ENCODE peak calls at places on chromosome 9, in seven cellular contexts. One of them, this sample, is unnamed.

GRCh38 chr9:130870491-130871381 is 25.9 kb downstream of the QRFP start:
- DNase-seq in NCI-H1092 treated with DMSO at 0.1 percent for 48 hours: peak; percentile 73
- DNase-seq in HEK293T: no peak
- DNase-seq in activated T-helper 1 cell treated with anti-CD3 and anti-CD28 coated beads, Interleukin-2, amount 50 U/mL, for 16 hours: no peak
- DNase-seq in NCI-H2081 treated with DMSO at 0.1 percent for 48 hours: no peak
- DNase-seq in AG09319: no peak
- DNase-seq in dorsolateral prefrontal cortex: no peak
- DNase-seq in this sample: no peak

GRCh38 chr9:76911971-76912370 is 6.1 kb upstream of the PRUNE2 start:
- DNase-seq in NCI-H1092 treated with DMSO at 0.1 percent for 48 hours: peak; percentile 19
- DNase-seq in HEK293T: no peak
- DNase-seq in activated T-helper 1 cell treated with anti-CD3 and anti-CD28 coated beads, Interleukin-2, amount 50 U/mL, for 16 hours: no peak
- DNase-seq in NCI-H2081 treated with DMSO at 0.1 percent for 48 hours: peak; percentile 3
- DNase-seq in AG09319: no peak
- DNase-seq in dorsolateral prefrontal cortex: no peak
- DNase-seq in this sample: no peak

GRCh38 chr9:121123816-121124536 is 49.2 kb downstream of the CNTRL start:
- DNase-seq in NCI-H1092 treated with DMSO at 0.1 percent for 48 hours: no peak
- DNase-seq in HEK293T: no peak
- DNase-seq in activated T-helper 1 cell treated with anti-CD3 and anti-CD28 coated beads, Interleukin-2, amount 50 U/mL, for 16 hours: no peak
- DNase-seq in NCI-H2081 treated with DMSO at 0.1 percent for 48 hours: no peak
- DNase-seq in AG09319: no peak
- DNase-seq in dorsolateral prefrontal cortex: no peak
- DNase-seq in this sample: no peak

GRCh38 chr9:110064721-110065252 is 143.2 kb downstream of the C9orf152 start:
- DNase-seq in NCI-H1092 treated with DMSO at 0.1 percent for 48 hours: no peak
- DNase-seq in HEK293T: no peak
- DNase-seq in activated T-helper 1 cell treated with anti-CD3 and anti-CD28 coated beads, Interleukin-2, amount 50 U/mL, for 16 hours: no peak
- DNase-seq in NCI-H2081 treated with DMSO at 0.1 percent for 48 hours: no peak
- DNase-seq in AG09319: no peak
- DNase-seq in dorsolateral prefrontal cortex: no peak
- DNase-seq in this sample: no peak

GRCh38 chr9:124420991-124421543 is 5.8 kb upstream of the PSMB7 start:
- DNase-seq in NCI-H1092 treated with DMSO at 0.1 percent for 48 hours: peak; percentile 80
- DNase-seq in HEK293T: no peak
- DNase-seq in activated T-helper 1 cell treated with anti-CD3 and anti-CD28 coated beads, Interleukin-2, amount 50 U/mL, for 16 hours: no peak
- DNase-seq in NCI-H2081 treated with DMSO at 0.1 percent for 48 hours: peak; percentile 83
- DNase-seq in AG09319: no peak
- DNase-seq in dorsolateral prefrontal cortex: peak; percentile 50
- DNase-seq in this sample: no peak

GRCh38 chr9:111825468-111826145 is 30.9 kb upstream of the SHOC1 start:
- DNase-seq in NCI-H1092 treated with DMSO at 0.1 percent for 48 hours: no peak
- DNase-seq in HEK293T: no peak
- DNase-seq in activated T-helper 1 cell treated with anti-CD3 and anti-CD28 coated beads, Interleukin-2, amount 50 U/mL, for 16 hours: no peak
- DNase-seq in NCI-H2081 treated with DMSO at 0.1 percent for 48 hours: no peak
- DNase-seq in AG09319: no peak
- DNase-seq in dorsolateral prefrontal cortex: no peak
- DNase-seq in this sample: peak; percentile 5

GRCh38 chr9:121556580-121556979 is 56.9 kb upstream of the GGTA1 start:
- DNase-seq in NCI-H1092 treated with DMSO at 0.1 percent for 48 hours: no peak
- DNase-seq in HEK293T: no peak
- DNase-seq in activated T-helper 1 cell treated with anti-CD3 and anti-CD28 coated beads, Interleukin-2, amount 50 U/mL, for 16 hours: no peak
- DNase-seq in NCI-H2081 treated with DMSO at 0.1 percent for 48 hours: no peak
- DNase-seq in AG09319: peak; percentile 95
- DNase-seq in dorsolateral prefrontal cortex: no peak
- DNase-seq in this sample: peak; percentile 85

GRCh38 chr9:111038336-111039202 is at the start of gene LPAR1:
- DNase-seq in NCI-H1092 treated with DMSO at 0.1 percent for 48 hours: no peak
- DNase-seq in HEK293T: peak; percentile 42
- DNase-seq in activated T-helper 1 cell treated with anti-CD3 and anti-CD28 coated beads, Interleukin-2, amount 50 U/mL, for 16 hours: no peak
- DNase-seq in NCI-H2081 treated with DMSO at 0.1 percent for 48 hours: no peak
- DNase-seq in AG09319: no peak
- DNase-seq in dorsolateral prefrontal cortex: peak; percentile 70
- DNase-seq in this sample: peak; percentile 28

GRCh38 chr9:96859461-96860198 is 5.3 kb upstream of the ZNF782 start:
- DNase-seq in NCI-H1092 treated with DMSO at 0.1 percent for 48 hours: no peak
- DNase-seq in HEK293T: no peak
- DNase-seq in activated T-helper 1 cell treated with anti-CD3 and anti-CD28 coated beads, Interleukin-2, amount 50 U/mL, for 16 hours: no peak
- DNase-seq in NCI-H2081 treated with DMSO at 0.1 percent for 48 hours: no peak
- DNase-seq in AG09319: no peak
- DNase-seq in dorsolateral prefrontal cortex: no peak
- DNase-seq in this sample: no peak

GRCh38 chr9:16925426-16925825 is 55.0 kb upstream of the BNC2 start:
- DNase-seq in NCI-H1092 treated with DMSO at 0.1 percent for 48 hours: no peak
- DNase-seq in HEK293T: no peak
- DNase-seq in activated T-helper 1 cell treated with anti-CD3 and anti-CD28 coated beads, Interleukin-2, amount 50 U/mL, for 16 hours: no peak
- DNase-seq in NCI-H2081 treated with DMSO at 0.1 percent for 48 hours: no peak
- DNase-seq in AG09319: no peak
- DNase-seq in dorsolateral prefrontal cortex: no peak
- DNase-seq in this sample: no peak

GRCh38 chr9:112487008-112487798 is 576 bp downstream of the KIAA1958 start:
- DNase-seq in NCI-H1092 treated with DMSO at 0.1 percent for 48 hours: peak; percentile 39
- DNase-seq in HEK293T: peak; percentile 44
- DNase-seq in activated T-helper 1 cell treated with anti-CD3 and anti-CD28 coated beads, Interleukin-2, amount 50 U/mL, for 16 hours: peak; percentile 9
- DNase-seq in NCI-H2081 treated with DMSO at 0.1 percent for 48 hours: no peak
- DNase-seq in AG09319: no peak
- DNase-seq in dorsolateral prefrontal cortex: peak; percentile 68
- DNase-seq in this sample: peak; percentile 54

GRCh38 chr9:98856982-98857381 is 49.5 kb downstream of the GALNT12 start:
- DNase-seq in NCI-H1092 treated with DMSO at 0.1 percent for 48 hours: no peak
- DNase-seq in HEK293T: no peak
- DNase-seq in activated T-helper 1 cell treated with anti-CD3 and anti-CD28 coated beads, Interleukin-2, amount 50 U/mL, for 16 hours: no peak
- DNase-seq in NCI-H2081 treated with DMSO at 0.1 percent for 48 hours: no peak
- DNase-seq in AG09319: no peak
- DNase-seq in dorsolateral prefrontal cortex: no peak
- DNase-seq in this sample: no peak

GRCh38 chr9:77977210-77977611 is 54.4 kb downstream of the GNAQ start:
- DNase-seq in NCI-H1092 treated with DMSO at 0.1 percent for 48 hours: peak; percentile 12
- DNase-seq in HEK293T: peak; percentile 61
- DNase-seq in activated T-helper 1 cell treated with anti-CD3 and anti-CD28 coated beads, Interleukin-2, amount 50 U/mL, for 16 hours: peak; percentile 14
- DNase-seq in NCI-H2081 treated with DMSO at 0.1 percent for 48 hours: no peak
- DNase-seq in AG09319: no peak
- DNase-seq in dorsolateral prefrontal cortex: peak; percentile 68
- DNase-seq in this sample: peak; percentile 61

GRCh38 chr9:72465602-72466001 is 55.8 kb upstream of the TMC1 start:
- DNase-seq in NCI-H1092 treated with DMSO at 0.1 percent for 48 hours: no peak
- DNase-seq in HEK293T: no peak
- DNase-seq in activated T-helper 1 cell treated with anti-CD3 and anti-CD28 coated beads, Interleukin-2, amount 50 U/mL, for 16 hours: no peak
- DNase-seq in NCI-H2081 treated with DMSO at 0.1 percent for 48 hours: no peak
- DNase-seq in AG09319: no peak
- DNase-seq in dorsolateral prefrontal cortex: no peak
- DNase-seq in this sample: no peak

GRCh38 chr9:88972401-88972800 is 18.9 kb upstream of the S1PR3 start:
- DNase-seq in NCI-H1092 treated with DMSO at 0.1 percent for 48 hours: no peak
- DNase-seq in HEK293T: no peak
- DNase-seq in activated T-helper 1 cell treated with anti-CD3 and anti-CD28 coated beads, Interleukin-2, amount 50 U/mL, for 16 hours: no peak
- DNase-seq in NCI-H2081 treated with DMSO at 0.1 percent for 48 hours: no peak
- DNase-seq in AG09319: no peak
- DNase-seq in dorsolateral prefrontal cortex: no peak
- DNase-seq in this sample: no peak

GRCh38 chr9:77014597-77015263 is 4.7 kb upstream of the FOXB2 start:
- DNase-seq in NCI-H1092 treated with DMSO at 0.1 percent for 48 hours: no peak
- DNase-seq in HEK293T: no peak
- DNase-seq in activated T-helper 1 cell treated with anti-CD3 and anti-CD28 coated beads, Interleukin-2, amount 50 U/mL, for 16 hours: no peak
- DNase-seq in NCI-H2081 treated with DMSO at 0.1 percent for 48 hours: no peak
- DNase-seq in AG09319: no peak
- DNase-seq in dorsolateral prefrontal cortex: no peak
- DNase-seq in this sample: no peak